ENCODE peak calls at places on chromosomes 7 and 10, in four cellular contexts. C is thyroid gland, T is testis, K is prostate gland. L is an unnamed sample. For H3K36me3, the result is how much of the 10 kb centered on the place peaks cover.

GRCh38 chr7:31744294-31744874 is 57.4 kb downstream of the PPP1R17 start:
- DNase-seq in T (peak), C (peak), K (peak), L (peak)

GRCh38 chr7:44867073-44867990 is 18.0 kb downstream of the PURB start:
- DNase-seq in T (no peak), K (no peak), C (peak), L (no peak)

GRCh38 chr7:21261627-21262564 is 166.0 kb upstream of the SP4 start:
- DNase-seq in K (no peak), C (peak), T (peak), L (peak)

GRCh38 chr10:63161592-63161991 is 28.5 kb downstream of the NRBF2 start:
- DNase-seq in C (no peak), K (no peak), T (no peak), L (no peak)

GRCh38 chr7:3922175-3922635 is 621.2 kb downstream of the SDK1 start:
- DNase-seq in C (no peak), T (peak), K (peak), L (peak)

GRCh38 chr7:87575521-87575920 is 25.2 kb downstream of the ABCB1 start:
- DNase-seq in T (no peak), C (no peak), K (no peak), L (no peak)

GRCh38 chr10:116891208-116891607 is 41.9 kb downstream of the ENO4 start:
- DNase-seq in K (peak), T (no peak), C (no peak), L (peak)

GRCh38 chr7:138565451-138566114 is 105.5 kb downstream of the TRIM24 start:
- DNase-seq in K (no peak), T (peak), C (no peak), L (no peak)

GRCh38 chr7:105003275-105003674 is 10.7 kb upstream of the KMT2E start:
- DNase-seq in K (no peak), C (peak), T (no peak), L (peak)

GRCh38 chr7:51430480-51431086 is 114.0 kb upstream of the COBL start:
- DNase-seq in C (peak), K (peak), T (peak), L (peak)

GRCh38 chr7:134962270-134962669 is 24.0 kb upstream of the AGBL3 start:
- DNase-seq in T (no peak), C (no peak), K (no peak), L (no peak)

GRCh38 chr7:29289156-29290021 is 94.8 kb downstream of the CHN2 start:
- DNase-seq in T (no peak), K (no peak), C (peak), L (peak)

GRCh38 chr7:30543815-30544525 is 39.3 kb upstream of the GGCT start:
- DNase-seq in T (no peak), K (no peak), C (no peak), L (no peak)

GRCh38 chr7:56199639-56200038 is 83.4 kb upstream of the NUPR2 start:
- DNase-seq in C (no peak), T (no peak), K (no peak), L (no peak)

GRCh38 chr7:131170440-131171105 is 157.1 kb upstream of the MKLN1 start:
- DNase-seq in T (no peak), C (no peak), K (no peak), L (no peak)

GRCh38 chr7:50266893-50267386 is 37.6 kb upstream of the IKZF1 start:
- DNase-seq in C (no peak), K (no peak), T (no peak), L (no peak)

GRCh38 chr10:74081192-74081803 is 69.3 kb downstream of the AP3M1 start:
- DNase-seq in T (peak), C (peak), K (peak), L (peak)

GRCh38 chr10:484925-485661 is 204.4 kb downstream of the DIP2C start:
- DNase-seq in T (no peak), K (no peak), C (peak), L (no peak)

GRCh38 chr10:101292194-101293006 is 61.6 kb upstream of the BTRC start:
- DNase-seq in K (no peak), T (no peak), C (peak), L (no peak)

GRCh38 chr10:11322698-11323097 is 288.8 kb downstream of the USP6NL start:
- DNase-seq in T (no peak), K (no peak), C (no peak), L (no peak)

GRCh38 chr7:69994218-69994617 is 395.9 kb downstream of the AUTS2 start:
- DNase-seq in T (no peak), C (no peak), K (no peak), L (no peak)

GRCh38 chr10:83942410-83942809 is 196.9 kb upstream of the GHITM start:
- DNase-seq in C (no peak), K (no peak), T (no peak), L (no peak)

GRCh38 chr10:131514454-131514853 is 202.9 kb upstream of the TCERG1L start:
- DNase-seq in K (no peak), T (no peak), C (no peak), L (peak)

GRCh38 chr10:124369066-124369465 is 49.7 kb downstream of the OAT start:
- DNase-seq in K (no peak), C (no peak), T (no peak), L (no peak)

GRCh38 chr10:18043148-18043547 is 91.4 kb downstream of the SLC39A12 start:
- DNase-seq in C (no peak), K (no peak), T (no peak), L (no peak)

GRCh38 chr10:30810416-30810815 is 180.9 kb upstream of the LYZL2 start:
- DNase-seq in K (no peak), C (no peak), T (no peak), L (no peak)

GRCh38 chr10:90042075-90042474 is 340.7 kb downstream of the KIF20B start:
- DNase-seq in T (no peak), C (no peak), K (no peak), L (no peak)

GRCh38 chr10:129319934-129320333 is 147.1 kb upstream of the MGMT start:
- DNase-seq in T (no peak), C (no peak), K (no peak), L (no peak)

GRCh38 chr7:13832346-13832745 is 157.1 kb downstream of the ETV1 start:
- DNase-seq in C (no peak), K (no peak), T (no peak), L (no peak)

GRCh38 chr10:93751832-93752231 is 5.9 kb upstream of the LGI1 start:
- DNase-seq in T (peak), C (no peak), K (no peak), L (no peak)

GRCh38 chr10:26528715-26529393 is 90.7 kb downstream of the APBB1IP start:
- DNase-seq in K (no peak), C (no peak), T (no peak), L (no peak)

GRCh38 chr10:116538992-116539391 is 6.7 kb upstream of the PNLIP start:
- DNase-seq in T (no peak), K (no peak), C (no peak), L (no peak)

GRCh38 chr10:59036311-59037017 is 140.0 kb upstream of the PHYHIPL start:
- DNase-seq in K (no peak), C (no peak), T (no peak), L (no peak)

GRCh38 chr7:15886626-15887025 is 200.1 kb upstream of the MEOX2 start:
- DNase-seq in C (no peak), T (no peak), K (no peak), L (no peak)

GRCh38 chr10:34094146-34094696 is 720.9 kb downstream of the PARD3 start:
- DNase-seq in K (no peak), C (no peak), T (no peak), L (no peak)

GRCh38 chr7:22356010-22356854 is 722 bp downstream of the RAPGEF5 start:
- DNase-seq in T (peak), C (peak), K (no peak), L (no peak)
- TF ChIP-seq POLR2A in T (no peak), C (no peak), K (no peak), L (no peak)

DNA sequence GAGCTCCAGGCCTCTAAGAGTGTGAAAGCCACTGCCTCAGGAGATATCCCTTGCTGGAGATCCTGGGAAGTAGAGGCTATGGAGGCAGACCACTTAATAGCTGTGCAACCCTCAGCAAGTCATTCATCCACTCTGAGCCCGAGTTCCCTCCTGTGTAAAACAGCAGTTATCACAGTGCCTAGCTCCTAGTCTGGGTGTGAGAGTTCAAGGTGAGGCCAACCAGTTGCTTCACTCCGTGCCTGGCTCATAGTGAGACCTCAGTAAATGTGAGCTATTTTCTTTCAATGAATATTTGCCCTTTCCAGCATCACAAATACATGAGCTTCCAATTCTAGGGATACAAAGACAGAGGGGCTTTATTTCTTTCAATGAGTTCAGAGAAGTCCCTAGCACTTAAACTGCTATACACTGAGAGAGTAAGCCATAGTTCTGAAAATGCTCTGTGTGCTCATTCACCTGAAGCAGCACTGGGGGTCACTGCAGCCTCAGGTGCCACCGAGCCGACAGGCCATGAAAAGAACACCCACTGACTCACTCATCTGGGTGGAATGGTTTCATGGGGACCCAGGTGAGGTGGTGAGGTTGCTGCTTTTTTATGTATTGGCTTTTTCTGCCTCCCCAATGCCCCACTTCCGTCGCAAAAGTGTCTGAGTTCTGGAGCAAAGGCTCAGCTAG is 259.8 kb downstream of the KCNMA1 start:
- DNase-seq in C (no peak), K (no peak), T (no peak), L (peak)
- TF ChIP-seq CTCF in C (no peak), K (no peak), T (no peak), L (peak)

GRCh38 chr7:36712015-36712414 is 12.3 kb downstream of the AOAH start:
- DNase-seq in K (no peak), T (no peak), C (no peak), L (no peak)

GRCh38 chr7:36719233-36719632 is 5.1 kb downstream of the AOAH start:
- DNase-seq in K (no peak), T (no peak), C (no peak), L (no peak)

DNA sequence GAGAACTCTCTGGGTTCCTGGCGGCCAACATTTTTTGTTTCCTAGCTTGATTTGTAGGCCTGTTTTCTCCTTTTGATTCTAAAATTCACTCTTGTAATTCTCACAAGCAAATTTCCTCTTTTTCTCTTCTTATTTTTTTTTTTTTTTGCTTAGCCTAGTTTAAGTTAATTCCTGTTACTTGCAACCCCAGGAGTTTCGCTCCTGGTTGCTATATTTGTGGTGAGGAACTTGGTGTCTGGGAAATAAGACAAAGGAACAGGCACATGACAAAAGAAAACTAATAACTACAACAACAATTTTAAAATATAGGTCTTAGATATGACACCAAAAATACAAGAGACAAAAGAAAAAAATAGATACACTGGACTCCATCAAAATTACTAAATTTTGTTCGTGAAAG is 6.7 kb downstream of the AOAH start:
- DNase-seq in K (no peak), C (no peak), T (no peak), L (no peak)
- H3K36me3 ChIP-seq in K (under half), C (under half), T (under half), L (under half)

GRCh38 chr10:4283841-4284610 is 499.0 kb upstream of the KLF6 start:
- DNase-seq in C (no peak), K (no peak), T (peak), L (no peak)
- TF ChIP-seq POLR2A in C (no peak), K (no peak), T (no peak), L (no peak)

DNA sequence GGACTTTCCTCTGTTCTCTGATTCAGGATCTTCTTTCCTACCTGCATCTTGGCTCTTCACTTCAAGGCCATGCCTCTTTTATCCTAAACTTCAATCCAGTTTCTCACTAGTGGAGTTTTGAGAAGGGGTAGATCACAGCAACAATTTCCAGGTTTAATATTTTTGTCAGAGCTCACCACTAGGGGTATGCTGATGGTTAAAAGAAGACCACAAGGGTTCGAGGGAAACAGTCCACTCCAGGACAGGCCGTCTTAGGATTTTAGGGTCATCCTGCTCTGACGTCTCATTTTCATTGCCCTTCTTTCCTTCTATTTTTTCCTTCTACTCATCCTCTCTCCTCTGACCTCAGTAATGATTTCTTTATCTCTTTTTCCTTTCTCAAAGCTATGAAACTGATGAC is 11.3 kb downstream of the STAG3 start:
- DNase-seq in T (no peak), K (no peak), C (no peak), L (no peak)
- TF ChIP-seq CTCF in T (no peak), K (no peak), C (no peak), L (no peak)

L was measured in body of pancreas.